ENCODE peak calls at places on chromosome 1, in four cellular contexts. V is coronary artery, R is HL-60, C is fibroblast of lung. P is an unnamed sample.

GRCh38 chr1:211327341-211327921 is 798 bp downstream of the TRAF5 start:
- DNase-seq in V (no peak), R (no peak), C (peak), P (peak)

GRCh38 chr1:92973203-92973907 is 12.1 kb upstream of the DIPK1A start:
- DNase-seq in V (no peak), R (no peak), C (no peak), P (peak)

GRCh38 chr1:29736582-29737188 is 500.4 kb downstream of the PTPRU start:
- DNase-seq in V (no peak), R (peak), C (peak), P (peak)

GRCh38 chr1:205298191-205298994 is 23.2 kb downstream of the NUAK2 start:
- DNase-seq in V (no peak), R (no peak), C (peak), P (peak)

GRCh38 chr1:235971571-235972315 is 93.1 kb downstream of the NID1 start:
- DNase-seq in V (peak), R (peak), C (peak), P (peak)

GRCh38 chr1:152566681-152567080 is at the start of gene LCE3E:
- DNase-seq in V (no peak), R (no peak), C (no peak), P (peak)

GRCh38 chr1:39127513-39127912 is 77.0 kb upstream of the MACF1 start:
- DNase-seq in V (no peak), R (no peak), C (no peak), P (no peak)

GRCh38 chr1:20413136-20413790 is 72.7 kb downstream of the CAMK2N1 start:
- DNase-seq in V (peak), R (no peak), C (no peak), P (no peak)

GRCh38 chr1:176374967-176375569 is 87.9 kb upstream of the PAPPA2 start:
- DNase-seq in V (no peak), R (peak), C (peak), P (peak)
- TF ChIP-seq CTCF in V (peak), R (peak), C (peak), P (peak)

GRCh38 chr1:11298390-11299224 is 25.6 kb downstream of the UBIAD1 start:
- DNase-seq in V (no peak), R (no peak), C (no peak), P (no peak)
- H3K27ac ChIP-seq in V (no peak), R (no peak), C (no peak), P (no peak)

GRCh38 chr1:71589005-71589404 is 508.2 kb upstream of the ZRANB2 start:
- DNase-seq in V (no peak), R (no peak), C (no peak), P (no peak)

GRCh38 chr1:71582673-71583072 is 501.8 kb upstream of the ZRANB2 start:
- DNase-seq in V (no peak), R (no peak), C (no peak), P (no peak)

GRCh38 chr1:71592646-71593274 is 511.9 kb upstream of the ZRANB2 start:
- DNase-seq in V (no peak), R (no peak), C (no peak), P (no peak)

GRCh38 chr1:71586030-71586429 is 505.2 kb upstream of the ZRANB2 start:
- DNase-seq in V (no peak), R (no peak), C (no peak), P (no peak)

DNA sequence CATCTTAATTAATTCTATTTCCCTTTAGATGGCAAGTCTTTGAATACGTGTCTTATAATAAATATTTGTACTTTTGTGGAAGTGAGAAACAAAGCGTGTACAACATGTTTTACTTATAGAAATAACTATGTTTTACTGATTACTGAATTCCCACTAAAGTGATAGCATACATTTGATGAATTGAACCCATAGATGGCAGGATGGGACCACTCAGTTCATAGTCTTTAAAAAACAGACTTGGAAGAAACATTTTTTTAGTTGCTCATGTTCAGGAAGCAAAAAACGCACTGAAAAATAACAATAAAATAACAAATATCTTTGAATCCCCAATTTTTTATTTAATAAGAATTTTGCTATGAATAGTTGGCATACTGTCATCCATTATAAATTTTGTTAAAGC is 507.1 kb upstream of the ZRANB2 start:
- DNase-seq in V (no peak), R (peak), C (peak), P (no peak)
- TF ChIP-seq CTCF in V (no peak), R (no peak), C (no peak), P (no peak)

GRCh38 chr1:100895540-100896480 is at the start of gene SLC30A7:
- DNase-seq in V (peak), R (peak), C (peak), P (peak)

GRCh38 chr1:100892554-100892953 is 2.1 kb downstream of the EXTL2 start:
- DNase-seq in V (no peak), R (no peak), C (no peak), P (no peak)

GRCh38 chr1:100891380-100891779 is 3.3 kb downstream of the EXTL2 start:
- DNase-seq in V (no peak), R (no peak), C (no peak), P (no peak)

GRCh38 chr1:100894622-100895539 is at the start of gene EXTL2:
- DNase-seq in V (peak), R (peak), C (peak), P (peak)

DNA sequence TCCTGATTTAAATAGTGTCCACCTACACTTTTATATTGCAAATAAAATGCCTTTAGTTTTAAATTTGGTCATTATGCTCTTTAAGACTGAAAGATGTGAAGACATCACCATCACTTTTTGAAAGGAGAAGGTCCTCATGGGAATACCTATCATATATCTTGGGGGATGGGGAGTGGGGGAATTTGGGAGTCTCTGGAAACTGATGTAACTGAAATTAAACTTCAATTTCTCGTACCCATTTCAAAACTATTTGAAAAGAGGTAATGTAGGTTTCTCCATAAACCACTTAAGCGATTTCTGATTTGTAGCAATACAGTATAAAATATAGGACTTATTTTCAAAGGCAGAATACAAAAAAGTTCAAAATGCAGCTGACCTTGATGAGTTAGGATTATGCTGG is 924 bp downstream of the EXTL2 start:
- DNase-seq in V (no peak), R (no peak), C (no peak), P (no peak)
- H3K27ac ChIP-seq in V (no peak), R (peak), C (no peak), P (no peak)

DNA sequence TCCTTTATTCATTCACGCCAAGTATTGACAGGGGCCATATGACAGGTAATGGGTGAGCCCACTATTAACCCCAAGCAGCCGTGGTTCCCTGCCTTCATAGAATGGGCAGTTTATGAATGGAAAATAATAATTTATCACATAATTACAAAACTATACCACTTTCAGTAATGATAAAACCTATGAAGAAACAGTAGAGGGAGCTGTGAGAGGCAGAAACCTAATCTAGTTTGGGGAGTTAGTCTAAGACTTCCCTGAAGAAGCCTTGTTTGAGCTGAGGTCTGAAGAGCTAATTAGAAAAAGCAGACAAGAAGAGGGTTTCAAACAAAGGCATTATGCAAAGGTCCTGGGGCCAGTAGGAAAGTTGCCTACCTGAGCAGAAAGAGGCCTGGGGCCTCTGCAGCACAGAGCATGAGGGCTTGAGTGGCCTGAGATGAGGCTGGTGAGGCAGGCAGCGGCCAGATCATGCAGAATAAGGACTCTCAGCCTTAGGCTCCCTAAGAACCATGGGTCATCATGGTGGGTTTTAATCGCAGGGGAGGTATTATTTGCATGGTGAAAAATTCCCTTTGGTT is 142.8 kb downstream of the ATG4C start:
- DNase-seq in V (no peak), R (no peak), C (no peak), P (no peak)
- TF ChIP-seq CTCF in V (no peak), R (no peak), C (no peak), P (no peak)

GRCh38 chr1:225820522-225821120 is 10.7 kb downstream of the EPHX1 start:
- DNase-seq in V (no peak), R (peak), C (no peak), P (peak)

GRCh38 chr1:225816643-225817538 is 7.0 kb downstream of the EPHX1 start:
- DNase-seq in V (peak), R (no peak), C (peak), P (no peak)

GRCh38 chr1:225819346-225820192 is 9.6 kb downstream of the EPHX1 start:
- DNase-seq in V (no peak), R (no peak), C (peak), P (no peak)

GRCh38 chr1:225817611-225818061 is 7.7 kb downstream of the EPHX1 start:
- DNase-seq in V (peak), R (peak), C (peak), P (peak)

DNA sequence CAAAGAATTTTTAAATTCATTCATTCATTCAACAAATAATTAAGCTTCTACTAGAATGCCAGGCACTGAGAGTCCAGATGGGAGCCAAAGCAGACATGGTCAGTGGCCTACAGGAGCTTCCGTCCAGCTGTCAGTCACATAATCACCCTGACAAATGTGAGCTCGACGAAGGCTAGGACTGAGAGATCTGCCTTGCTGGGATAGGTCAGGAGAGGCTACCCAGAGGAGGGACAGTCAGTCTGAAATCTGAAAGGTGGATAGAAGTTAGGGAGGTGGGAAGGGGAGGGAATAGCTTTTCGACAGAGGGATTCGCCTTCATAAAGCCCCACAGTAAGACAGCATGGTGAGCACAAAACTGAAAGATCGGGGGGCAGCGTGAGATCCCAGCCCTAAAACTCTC is 8.3 kb downstream of the EPHX1 start:
- DNase-seq in V (no peak), R (no peak), C (no peak), P (no peak)
- H3K27ac ChIP-seq in V (peak), R (peak), C (no peak), P (peak)

DNA sequence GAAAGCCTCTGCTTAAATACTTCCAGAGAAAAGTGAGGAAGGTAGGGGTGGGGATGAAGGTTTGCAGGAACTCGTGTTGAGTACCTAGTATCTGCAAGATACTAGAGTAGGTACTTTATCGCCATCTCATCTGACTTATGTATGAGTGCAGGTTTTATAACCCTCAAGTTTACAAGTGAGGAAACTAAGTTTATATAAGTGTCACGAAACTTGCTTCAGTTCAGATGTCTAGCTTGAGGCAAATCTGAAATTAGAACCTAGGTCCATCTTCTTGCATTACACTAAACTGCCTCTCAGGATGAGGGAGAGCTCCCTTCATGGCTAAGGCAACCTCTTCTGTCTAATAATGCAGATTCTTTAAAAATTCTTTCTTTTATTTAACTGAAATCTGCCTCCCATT is 43.5 kb downstream of the NFIA start:
- DNase-seq in V (no peak), R (no peak), C (no peak), P (no peak)
- TF ChIP-seq CTCF in V (no peak), R (no peak), C (no peak), P (no peak)

GRCh38 chr1:6002714-6003501 is 10.7 kb upstream of the NPHP4 start:
- DNase-seq in V (no peak), R (no peak), C (no peak), P (no peak)

GRCh38 chr1:6000444-6001288 is 8.4 kb upstream of the NPHP4 start:
- DNase-seq in V (no peak), R (no peak), C (no peak), P (no peak)

GRCh38 chr1:5999711-6000443 is 7.7 kb upstream of the NPHP4 start:
- DNase-seq in V (no peak), R (no peak), C (no peak), P (no peak)

GRCh38 chr1:6003568-6004411 is 11.6 kb upstream of the NPHP4 start:
- DNase-seq in V (no peak), R (no peak), C (no peak), P (no peak)

GRCh38 chr1:6001992-6002576 is 9.9 kb upstream of the NPHP4 start:
- DNase-seq in V (no peak), R (no peak), C (no peak), P (peak)
- H3K27ac ChIP-seq in V (no peak), R (no peak), C (no peak), P (peak)

GRCh38 chr1:160083968-160084770 is 2.8 kb downstream of the KCNJ9 start:
- DNase-seq in V (no peak), R (peak), C (peak), P (peak)
- TF ChIP-seq CTCF in V (peak), R (peak), C (peak), P (peak)